ENCODE peak calls at places on chromosomes 4 and X, in ten cellular contexts. L is cardiac muscle cell, I is A673, O is lung, Q is fibroblast of lung, N is PC-9, D is upper lobe of left lung, E is right cardiac atrium, R is neural progenitor cell, T is ovary. C is an unnamed sample. For H3K4me1, the result is how much of the 10 kb centered on the place peaks cover.

GRCh38 chr4:138696771-138697170 is 318.8 kb upstream of the NOCT start:
- DNase-seq in L (no peak), T (no peak), D (no peak), E (no peak), O (no peak), Q (peak), R (no peak), I (no peak), N (no peak), C (no peak)

GRCh38 chr4:88341227-88342192 is 37.1 kb upstream of the HERC6 start:
- DNase-seq in I (no peak), D (no peak), O (no peak), L (peak), R (no peak), E (peak), N (peak), Q (peak), T (peak), C (peak)

GRCh38 chrX:66019974-66020373 is 19.9 kb downstream of the VSIG4 start:
- DNase-seq in T (no peak), E (no peak), O (no peak), I (no peak), Q (no peak), L (no peak), D (no peak), R (no peak), N (no peak), C (no peak)

GRCh38 chr4:21780158-21780557 is 168.4 kb downstream of the KCNIP4 start:
- DNase-seq in I (no peak), R (no peak), O (no peak), N (no peak), D (no peak), Q (no peak), E (no peak), T (no peak), L (no peak), C (no peak)

GRCh38 chrX:13028871-13029336 is 15.5 kb downstream of the FAM9C start:
- DNase-seq in I (no peak), O (no peak), Q (no peak), R (no peak), N (peak), D (no peak), L (no peak), E (no peak), T (no peak), C (no peak)

GRCh38 chr4:155353923-155354540 is 22.7 kb downstream of the MAP9 start:
- DNase-seq in D (no peak), I (peak), Q (peak), N (no peak), T (peak), L (peak), R (peak), E (peak), O (peak), C (no peak)

GRCh38 chrX:50697691-50698090 is 116.3 kb downstream of the SHROOM4 start:
- DNase-seq in O (no peak), N (peak), R (no peak), D (no peak), I (peak), L (peak), Q (peak), T (no peak), E (no peak), C (peak)

GRCh38 chrX:136268051-136269048 is 17.1 kb upstream of the MAP7D3 start:
- DNase-seq in L (peak), I (peak), D (no peak), E (no peak), Q (peak), O (no peak), N (no peak), R (peak), T (peak), C (no peak)

GRCh38 chrX:122094611-122095010 is 1047.2 kb downstream of the GLUD2 start:
- DNase-seq in T (no peak), D (no peak), E (no peak), O (no peak), N (no peak), R (no peak), Q (no peak), I (no peak), L (peak), C (peak)

GRCh38 chr4:71009796-71010588 is 16.5 kb downstream of the DCK start:
- DNase-seq in L (peak), D (no peak), I (peak), R (peak), E (no peak), O (no peak), N (peak), T (no peak), Q (peak), C (peak)

GRCh38 chr4:101348367-101348827 is 1.1 kb upstream of the PPP3CA start:
- DNase-seq in T (no peak), Q (no peak), O (no peak), D (no peak), I (peak), L (no peak), E (no peak), N (no peak), R (no peak), C (no peak)

DNA sequence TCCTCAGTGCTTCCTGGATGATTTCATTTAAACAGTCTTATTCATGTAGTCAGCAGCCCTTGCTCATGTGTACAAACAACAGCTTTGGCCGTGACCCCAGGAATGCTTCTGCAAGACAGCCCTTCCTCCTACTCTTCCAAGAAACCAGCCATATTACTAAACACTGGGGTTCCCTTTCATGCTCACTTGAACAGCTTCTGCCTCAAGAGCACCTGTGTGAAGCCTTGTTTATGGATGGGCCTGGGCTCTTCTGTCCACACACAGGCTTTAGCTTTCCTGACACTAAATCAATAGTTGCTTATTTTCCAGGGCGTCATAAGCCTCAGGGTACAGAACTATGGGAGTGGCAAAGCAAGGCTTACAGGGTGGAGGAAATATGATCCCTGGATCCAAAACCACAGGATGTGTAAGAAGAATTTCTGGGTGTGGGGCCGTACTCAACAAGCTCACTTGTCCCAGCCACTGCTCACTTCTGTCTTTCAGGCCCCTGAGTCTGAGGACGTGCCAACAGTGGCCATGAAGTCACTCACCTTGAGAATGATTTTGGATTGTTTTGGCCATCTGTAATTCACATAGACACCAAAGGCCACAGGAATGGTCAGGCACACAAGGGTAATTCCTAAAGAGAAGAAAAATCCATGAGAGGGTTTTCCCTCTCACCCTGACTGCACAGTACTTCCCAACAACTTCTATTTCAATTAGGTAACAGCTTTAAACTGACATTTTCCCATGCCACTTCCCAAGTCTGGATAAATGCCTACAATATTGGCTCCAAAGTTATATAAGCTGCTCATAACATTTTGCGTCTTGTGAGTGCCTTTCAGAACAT is 17.7 kb downstream of the SLC10A6 start:
- DNase-seq in T (peak), E (peak), L (peak), I (no peak), O (no peak), N (peak), R (no peak), Q (peak), D (no peak), C (peak)
- H3K27ac ChIP-seq in T (peak), E (no peak), L (no peak), I (no peak), O (no peak), N (peak), R (no peak), Q (peak), D (no peak), C (peak)

GRCh38 chrX:47577901-47578300 is 4.3 kb upstream of the TIMP1 start:
- DNase-seq in R (no peak), O (peak), I (no peak), T (no peak), N (no peak), E (no peak), L (no peak), D (no peak), Q (no peak), C (no peak)

GRCh38 chrX:47577424-47577823 is 4.8 kb upstream of the TIMP1 start:
- DNase-seq in Q (peak), O (peak), T (no peak), L (no peak), N (no peak), I (no peak), R (no peak), D (no peak), E (no peak), C (no peak)

GRCh38 chrX:47579537-47579936 is 2.7 kb upstream of the TIMP1 start:
- DNase-seq in L (peak), O (peak), I (no peak), T (no peak), Q (peak), R (no peak), E (no peak), N (no peak), D (no peak), C (no peak)

GRCh38 chrX:47576021-47576898 is 6.0 kb upstream of the TIMP1 start:
- DNase-seq in E (no peak), L (no peak), Q (no peak), I (no peak), R (no peak), N (no peak), T (no peak), D (no peak), O (no peak), C (no peak)

DNA sequence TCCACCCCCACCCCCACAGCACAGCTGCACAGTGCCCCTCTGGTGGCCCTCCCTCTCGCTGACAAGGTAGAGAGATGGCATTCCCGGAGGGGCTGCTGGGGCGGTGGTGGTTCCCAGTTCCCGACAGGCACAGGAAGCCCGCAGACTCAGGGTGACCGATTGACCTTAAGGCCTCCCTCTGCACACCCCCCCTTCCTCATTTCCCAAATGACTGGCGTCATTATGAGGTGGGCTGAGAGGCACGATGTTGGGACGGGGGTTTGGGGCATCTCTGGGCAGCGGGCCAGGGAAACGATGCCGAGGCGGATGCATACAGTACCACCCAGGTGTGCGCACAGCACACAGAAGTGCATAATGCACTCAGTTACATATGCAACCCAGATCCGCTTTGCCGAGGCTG is 3.5 kb upstream of the TIMP1 start:
- DNase-seq in I (no peak), Q (no peak), N (no peak), R (no peak), O (no peak), T (no peak), D (no peak), L (no peak), E (no peak), C (no peak)
- H3K4me1 ChIP-seq in I (under half), Q (under half), N (under half), R (under half), O (under half), T (under half), D (under half), L (under half), E (under half), C (under half)

GRCh38 chrX:8913665-8914409 is 112.7 kb upstream of the FAM9A start:
- DNase-seq in E (peak), I (no peak), T (peak), O (no peak), Q (peak), L (peak), R (no peak), N (no peak), D (no peak), C (no peak)
- H3K27ac ChIP-seq in E (no peak), I (no peak), T (peak), O (no peak), Q (no peak), L (no peak), R (no peak), N (no peak), D (no peak), C (no peak)

GRCh38 chr4:85713005-85713404 is 238.1 kb downstream of the ARHGAP24 start:
- DNase-seq in N (no peak), T (no peak), L (no peak), I (no peak), R (no peak), D (no peak), Q (no peak), O (no peak), E (no peak), C (no peak)
- H3K4me1 ChIP-seq in N (under half), T (under half), L (under half), I (under half), R (under half), D (under half), Q (under half), O (under half), E (under half), C (under half)

GRCh38 chrX:101415180-101416130 is 7.4 kb downstream of the HNRNPH2 start:
- DNase-seq in T (no peak), L (peak), I (peak), O (peak), D (no peak), N (no peak), E (peak), Q (peak), R (peak), C (peak)

GRCh38 chrX:101419489-101419888 is 11.5 kb downstream of the HNRNPH2 start:
- DNase-seq in R (no peak), N (no peak), L (no peak), I (no peak), E (no peak), D (no peak), T (no peak), O (no peak), Q (no peak), C (no peak)

GRCh38 chrX:101417190-101417589 is 9.2 kb downstream of the HNRNPH2 start:
- DNase-seq in T (no peak), N (no peak), R (no peak), L (no peak), E (peak), D (no peak), O (no peak), I (no peak), Q (no peak), C (no peak)

GRCh38 chrX:101416691-101417090 is 8.7 kb downstream of the HNRNPH2 start:
- DNase-seq in L (no peak), O (no peak), R (no peak), Q (no peak), I (no peak), E (no peak), D (no peak), T (no peak), N (no peak), C (no peak)

GRCh38 chrX:101417981-101418841 is 10.2 kb downstream of the HNRNPH2 start:
- DNase-seq in N (no peak), O (peak), L (peak), E (peak), I (peak), D (peak), T (peak), R (peak), Q (peak), C (no peak)
- H3K27ac ChIP-seq in N (peak), O (peak), L (peak), E (peak), I (peak), D (peak), T (peak), R (peak), Q (peak), C (peak)

DNA sequence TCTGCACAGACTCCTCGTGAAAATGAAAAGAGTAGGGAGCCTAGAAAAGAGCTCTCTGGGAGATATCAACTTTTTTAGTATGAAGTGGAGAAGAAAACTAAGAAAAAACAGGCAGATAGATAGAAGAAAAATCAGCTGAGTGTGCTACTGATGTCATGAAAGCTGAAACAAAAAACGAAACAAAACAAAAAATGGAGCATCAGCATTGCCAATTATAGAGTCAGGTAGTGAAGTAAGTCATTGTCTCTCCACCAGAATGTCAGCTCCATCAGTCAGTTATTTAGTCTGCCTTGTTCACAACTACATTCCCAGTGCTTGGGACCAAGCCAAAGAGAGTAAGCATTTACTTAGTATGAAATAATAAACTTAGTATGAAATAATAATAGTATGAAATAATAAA is 595.1 kb downstream of the STPG2 start:
- DNase-seq in L (no peak), E (no peak), O (no peak), Q (no peak), I (no peak), N (no peak), T (no peak), D (no peak), R (no peak), C (no peak)
- H3K4me1 ChIP-seq in L (under half), E (under half), O (under half), Q (under half), I (under half), N (under half), T (under half), D (under half), R (under half), C (under half)

DNA sequence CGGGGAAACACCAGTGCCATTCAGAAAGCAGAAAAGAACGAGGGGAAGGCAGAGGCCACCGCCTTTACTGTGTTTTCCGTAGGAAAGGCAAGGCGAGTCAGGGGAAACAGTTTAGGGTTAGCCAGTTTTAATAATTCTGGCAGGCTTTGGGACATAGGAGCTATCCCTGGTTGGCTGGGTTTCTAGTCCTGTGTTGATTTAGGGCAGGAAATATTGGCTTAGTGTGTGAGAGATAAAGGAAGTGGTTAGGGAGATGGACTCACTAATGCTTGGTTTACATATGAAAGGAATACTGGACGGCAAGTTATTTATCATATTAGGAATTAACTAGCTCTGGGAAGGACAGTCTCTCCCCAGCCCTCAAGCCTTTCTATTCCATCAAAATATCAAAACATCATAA is 53.1 kb downstream of the SYNPO2 start:
- DNase-seq in O (no peak), E (peak), T (peak), Q (peak), I (peak), N (no peak), L (peak), R (no peak), D (no peak), C (no peak)
- H3K27ac ChIP-seq in O (peak), E (peak), T (peak), Q (no peak), I (no peak), N (no peak), L (peak), R (no peak), D (no peak), C (no peak)

GRCh38 chrX:47621851-47622250 is 2.2 kb upstream of the SYN1 start:
- DNase-seq in O (no peak), N (no peak), I (no peak), D (no peak), T (no peak), E (no peak), R (no peak), L (no peak), Q (no peak), C (no peak)
- H3K4me1 ChIP-seq in O (under half), N (under half), I (under half), D (under half), T (under half), E (under half), R (under half), L (under half), Q (under half), C (under half)

C was measured in foreskin keratinocyte.